ENCODE peak calls at places on chromosomes 3 and 15, in seven cellular contexts. One of them, this sample, is unnamed. For H3K36me3 and H3K27me3, the result is how much of the 10 kb centered on the place peaks cover.

GRCh38 chr3:150912501-150912900 is 7.3 kb upstream of the MINDY4B start:
- DNase-seq in brain microvascular endothelial cell: no peak
- DNase-seq in HCT116: no peak
- DNase-seq in breast epithelium: no peak
- DNase-seq in adipocyte: no peak
- DNase-seq in left lung: no peak
- DNase-seq in left ventricle myocardium inferior: no peak
- DNase-seq in this sample: no peak

GRCh38 chr3:126389112-126389791 is 5.5 kb upstream of the CFAP100 start:
- DNase-seq in brain microvascular endothelial cell: peak
- DNase-seq in HCT116: peak
- DNase-seq in breast epithelium: peak
- DNase-seq in adipocyte: peak
- DNase-seq in left lung: peak
- DNase-seq in left ventricle myocardium inferior: peak
- DNase-seq in this sample: peak

GRCh38 chr3:136584728-136585127 is 167.4 kb downstream of the STAG1 start:
- DNase-seq in brain microvascular endothelial cell: no peak
- DNase-seq in HCT116: no peak
- DNase-seq in breast epithelium: no peak
- DNase-seq in adipocyte: no peak
- DNase-seq in left lung: no peak
- DNase-seq in left ventricle myocardium inferior: no peak
- DNase-seq in this sample: no peak

GRCh38 chr3:120350431-120350941 is 1.3 kb upstream of the LRRC58 start:
- DNase-seq in brain microvascular endothelial cell: no peak
- DNase-seq in HCT116: no peak
- DNase-seq in breast epithelium: no peak
- DNase-seq in adipocyte: peak
- DNase-seq in left lung: no peak
- DNase-seq in left ventricle myocardium inferior: no peak
- DNase-seq in this sample: peak

GRCh38 chr15:42138968-42139386 is 17.5 kb downstream of the PLA2G4F start:
- DNase-seq in brain microvascular endothelial cell: no peak
- DNase-seq in HCT116: no peak
- DNase-seq in breast epithelium: no peak
- DNase-seq in adipocyte: no peak
- DNase-seq in left lung: no peak
- DNase-seq in left ventricle myocardium inferior: no peak
- DNase-seq in this sample: peak

GRCh38 chr15:76333720-76334437 is 2.7 kb upstream of the ISL2 start:
- DNase-seq in brain microvascular endothelial cell: no peak
- DNase-seq in HCT116: no peak
- DNase-seq in breast epithelium: no peak
- DNase-seq in adipocyte: no peak
- DNase-seq in left lung: no peak
- DNase-seq in left ventricle myocardium inferior: no peak
- DNase-seq in this sample: no peak

GRCh38 chr3:143266936-143267335 is 147.4 kb downstream of the CHST2 start:
- DNase-seq in brain microvascular endothelial cell: no peak
- DNase-seq in HCT116: no peak
- DNase-seq in breast epithelium: no peak
- DNase-seq in adipocyte: peak
- DNase-seq in left lung: no peak
- DNase-seq in left ventricle myocardium inferior: no peak
- DNase-seq in this sample: no peak

GRCh38 chr3:61565569-61565968 is 4.2 kb downstream of the PTPRG start:
- DNase-seq in brain microvascular endothelial cell: no peak
- DNase-seq in HCT116: no peak
- DNase-seq in breast epithelium: no peak
- DNase-seq in adipocyte: no peak
- DNase-seq in left lung: no peak
- DNase-seq in left ventricle myocardium inferior: no peak
- DNase-seq in this sample: no peak

GRCh38 chr3:9951962-9952805 is at the start of gene PRRT3:
- DNase-seq in brain microvascular endothelial cell: peak
- DNase-seq in HCT116: no peak
- DNase-seq in breast epithelium: no peak
- DNase-seq in adipocyte: peak
- DNase-seq in left lung: no peak
- DNase-seq in left ventricle myocardium inferior: no peak
- DNase-seq in this sample: peak

GRCh38 chr15:26449296-26449695 is 323.6 kb downstream of the GABRB3 start:
- DNase-seq in brain microvascular endothelial cell: no peak
- DNase-seq in HCT116: no peak
- DNase-seq in breast epithelium: no peak
- DNase-seq in adipocyte: no peak
- DNase-seq in left lung: no peak
- DNase-seq in left ventricle myocardium inferior: no peak
- DNase-seq in this sample: no peak

GRCh38 chr3:101827211-101828174 is 21.8 kb upstream of the NFKBIZ start:
- DNase-seq in brain microvascular endothelial cell: peak
- DNase-seq in HCT116: peak
- DNase-seq in breast epithelium: peak
- DNase-seq in adipocyte: peak
- DNase-seq in left lung: peak
- DNase-seq in left ventricle myocardium inferior: peak
- DNase-seq in this sample: peak

GRCh38 chr3:195755391-195755790 is 34.6 kb downstream of the MUC20 start:
- DNase-seq in brain microvascular endothelial cell: no peak
- DNase-seq in HCT116: no peak
- DNase-seq in breast epithelium: no peak
- DNase-seq in adipocyte: no peak
- DNase-seq in left lung: no peak
- DNase-seq in left ventricle myocardium inferior: no peak
- DNase-seq in this sample: no peak

GRCh38 chr3:107271787-107272387 is 105.4 kb upstream of the CCDC54 start:
- DNase-seq in brain microvascular endothelial cell: no peak
- DNase-seq in HCT116: peak
- DNase-seq in breast epithelium: no peak
- DNase-seq in adipocyte: peak
- DNase-seq in left lung: no peak
- DNase-seq in left ventricle myocardium inferior: no peak
- DNase-seq in this sample: peak

GRCh38 chr3:18782191-18782590 is 357.1 kb upstream of the SATB1 start:
- DNase-seq in brain microvascular endothelial cell: no peak
- DNase-seq in HCT116: no peak
- DNase-seq in breast epithelium: no peak
- DNase-seq in adipocyte: no peak
- DNase-seq in left lung: no peak
- DNase-seq in left ventricle myocardium inferior: no peak
- DNase-seq in this sample: no peak

GRCh38 chr3:179401561-179401960 is 49.7 kb downstream of the GNB4 start:
- DNase-seq in brain microvascular endothelial cell: no peak
- DNase-seq in HCT116: no peak
- DNase-seq in breast epithelium: no peak
- DNase-seq in adipocyte: no peak
- DNase-seq in left lung: no peak
- DNase-seq in left ventricle myocardium inferior: no peak
- DNase-seq in this sample: peak

DNA sequence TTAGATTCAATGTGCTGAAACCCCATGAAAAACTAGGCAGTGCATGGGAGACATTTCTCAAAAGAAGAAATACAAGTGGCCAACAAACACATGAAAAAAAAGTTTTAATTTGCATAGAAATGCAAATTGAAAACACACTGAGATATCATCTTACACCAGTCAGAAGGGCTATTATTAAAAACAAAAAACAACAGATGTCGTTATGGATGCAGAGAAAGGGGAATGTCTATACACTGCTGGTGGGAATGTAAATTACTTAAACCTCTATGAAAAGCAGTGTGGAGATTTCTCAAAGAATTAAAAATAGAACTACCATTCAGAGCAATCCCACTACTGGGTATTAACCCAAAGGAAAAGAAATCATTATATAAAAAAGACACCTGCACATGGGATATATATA is 98.7 kb downstream of the CCNL1 start:
- DNase-seq in brain microvascular endothelial cell: no peak
- DNase-seq in HCT116: no peak
- DNase-seq in breast epithelium: no peak
- DNase-seq in adipocyte: no peak
- DNase-seq in left lung: no peak
- DNase-seq in left ventricle myocardium inferior: no peak
- DNase-seq in this sample: peak
- H3K4me3 ChIP-seq in brain microvascular endothelial cell: no peak
- H3K4me3 ChIP-seq in HCT116: no peak
- H3K4me3 ChIP-seq in breast epithelium: no peak
- H3K4me3 ChIP-seq in adipocyte: no peak
- H3K4me3 ChIP-seq in left lung: no peak
- H3K4me3 ChIP-seq in left ventricle myocardium inferior: no peak
- H3K4me3 ChIP-seq in this sample: no peak

GRCh38 chr15:80944818-80945217 is 44.8 kb downstream of the MESD start:
- DNase-seq in brain microvascular endothelial cell: no peak
- DNase-seq in HCT116: no peak
- DNase-seq in breast epithelium: no peak
- DNase-seq in adipocyte: no peak
- DNase-seq in left lung: no peak
- DNase-seq in left ventricle myocardium inferior: no peak
- DNase-seq in this sample: no peak
- H3K36me3 ChIP-seq in brain microvascular endothelial cell: under half
- H3K36me3 ChIP-seq in HCT116: under half
- H3K36me3 ChIP-seq in breast epithelium: under half
- H3K36me3 ChIP-seq in adipocyte: half or more
- H3K36me3 ChIP-seq in left lung: half or more
- H3K36me3 ChIP-seq in left ventricle myocardium inferior: half or more
- H3K36me3 ChIP-seq in this sample: under half

GRCh38 chr15:97708252-97708651 is 252.3 kb upstream of the ARRDC4 start:
- DNase-seq in brain microvascular endothelial cell: no peak
- DNase-seq in HCT116: no peak
- DNase-seq in breast epithelium: no peak
- DNase-seq in adipocyte: no peak
- DNase-seq in left lung: no peak
- DNase-seq in left ventricle myocardium inferior: no peak
- DNase-seq in this sample: no peak

GRCh38 chr15:97703400-97703799 is 257.1 kb upstream of the ARRDC4 start:
- DNase-seq in brain microvascular endothelial cell: no peak
- DNase-seq in HCT116: no peak
- DNase-seq in breast epithelium: no peak
- DNase-seq in adipocyte: no peak
- DNase-seq in left lung: no peak
- DNase-seq in left ventricle myocardium inferior: no peak
- DNase-seq in this sample: no peak

GRCh38 chr15:97706059-97706458 is 254.4 kb upstream of the ARRDC4 start:
- DNase-seq in brain microvascular endothelial cell: no peak
- DNase-seq in HCT116: no peak
- DNase-seq in breast epithelium: no peak
- DNase-seq in adipocyte: no peak
- DNase-seq in left lung: no peak
- DNase-seq in left ventricle myocardium inferior: no peak
- DNase-seq in this sample: no peak
- H3K27me3 ChIP-seq in brain microvascular endothelial cell: under half
- H3K27me3 ChIP-seq in HCT116: under half
- H3K27me3 ChIP-seq in breast epithelium: under half
- H3K27me3 ChIP-seq in adipocyte: under half
- H3K27me3 ChIP-seq in left lung: under half
- H3K27me3 ChIP-seq in left ventricle myocardium inferior: under half
- H3K27me3 ChIP-seq in this sample: under half

GRCh38 chr3:127585813-127586165 is 4.7 kb downstream of the TPRA1 start:
- DNase-seq in brain microvascular endothelial cell: no peak
- DNase-seq in HCT116: no peak
- DNase-seq in breast epithelium: no peak
- DNase-seq in adipocyte: no peak
- DNase-seq in left lung: no peak
- DNase-seq in left ventricle myocardium inferior: no peak
- DNase-seq in this sample: no peak

GRCh38 chr3:127587876-127588275 is 2.7 kb downstream of the TPRA1 start:
- DNase-seq in brain microvascular endothelial cell: no peak
- DNase-seq in HCT116: no peak
- DNase-seq in breast epithelium: no peak
- DNase-seq in adipocyte: no peak
- DNase-seq in left lung: no peak
- DNase-seq in left ventricle myocardium inferior: no peak
- DNase-seq in this sample: no peak

GRCh38 chr3:127588675-127589577 is 1.6 kb downstream of the TPRA1 start:
- DNase-seq in brain microvascular endothelial cell: peak
- DNase-seq in HCT116: no peak
- DNase-seq in breast epithelium: no peak
- DNase-seq in adipocyte: peak
- DNase-seq in left lung: no peak
- DNase-seq in left ventricle myocardium inferior: no peak
- DNase-seq in this sample: peak

GRCh38 chr3:127585163-127585812 is 5.2 kb downstream of the TPRA1 start:
- DNase-seq in brain microvascular endothelial cell: no peak
- DNase-seq in HCT116: no peak
- DNase-seq in breast epithelium: no peak
- DNase-seq in adipocyte: peak
- DNase-seq in left lung: no peak
- DNase-seq in left ventricle myocardium inferior: no peak
- DNase-seq in this sample: no peak

GRCh38 chr3:127584734-127585133 is 5.8 kb downstream of the TPRA1 start:
- DNase-seq in brain microvascular endothelial cell: no peak
- DNase-seq in HCT116: no peak
- DNase-seq in breast epithelium: no peak
- DNase-seq in adipocyte: no peak
- DNase-seq in left lung: no peak
- DNase-seq in left ventricle myocardium inferior: no peak
- DNase-seq in this sample: no peak
- H3K4me3 ChIP-seq in brain microvascular endothelial cell: no peak
- H3K4me3 ChIP-seq in HCT116: no peak
- H3K4me3 ChIP-seq in breast epithelium: no peak
- H3K4me3 ChIP-seq in adipocyte: no peak
- H3K4me3 ChIP-seq in left lung: no peak
- H3K4me3 ChIP-seq in left ventricle myocardium inferior: no peak
- H3K4me3 ChIP-seq in this sample: no peak

GRCh38 chr3:128081226-128081625 is 29.0 kb downstream of the SEC61A1 start:
- DNase-seq in brain microvascular endothelial cell: no peak
- DNase-seq in HCT116: no peak
- DNase-seq in breast epithelium: no peak
- DNase-seq in adipocyte: no peak
- DNase-seq in left lung: peak
- DNase-seq in left ventricle myocardium inferior: no peak
- DNase-seq in this sample: no peak

GRCh38 chr3:128080323-128080898 is 28.2 kb downstream of the SEC61A1 start:
- DNase-seq in brain microvascular endothelial cell: peak
- DNase-seq in HCT116: no peak
- DNase-seq in breast epithelium: no peak
- DNase-seq in adipocyte: peak
- DNase-seq in left lung: peak
- DNase-seq in left ventricle myocardium inferior: no peak
- DNase-seq in this sample: no peak

GRCh38 chr3:128078875-128079274 is 26.6 kb downstream of the SEC61A1 start:
- DNase-seq in brain microvascular endothelial cell: no peak
- DNase-seq in HCT116: no peak
- DNase-seq in breast epithelium: no peak
- DNase-seq in adipocyte: no peak
- DNase-seq in left lung: peak
- DNase-seq in left ventricle myocardium inferior: no peak
- DNase-seq in this sample: no peak

GRCh38 chr3:128081846-128082245 is 29.6 kb downstream of the SEC61A1 start:
- DNase-seq in brain microvascular endothelial cell: peak
- DNase-seq in HCT116: no peak
- DNase-seq in breast epithelium: no peak
- DNase-seq in adipocyte: peak
- DNase-seq in left lung: peak
- DNase-seq in left ventricle myocardium inferior: no peak
- DNase-seq in this sample: no peak

DNA sequence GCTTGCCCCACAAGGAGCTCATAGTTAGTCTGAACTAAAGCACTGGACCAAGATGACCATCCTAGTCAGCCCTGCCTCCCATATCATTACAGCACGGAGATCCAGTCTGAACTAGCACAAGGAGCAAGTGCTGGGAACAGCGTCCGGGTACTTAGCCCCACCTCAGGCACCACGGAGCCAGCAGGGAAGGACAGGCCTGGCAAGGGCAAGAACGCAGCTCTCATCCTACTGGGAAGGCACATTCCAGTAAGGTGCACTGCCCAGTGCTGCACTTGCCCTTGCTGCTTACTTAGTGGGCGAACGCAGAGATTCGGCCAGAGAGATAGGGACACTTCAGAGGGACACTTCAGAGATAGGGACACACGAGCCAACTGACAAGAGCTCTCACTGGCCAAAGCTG is 27.6 kb downstream of the SEC61A1 start:
- DNase-seq in brain microvascular endothelial cell: no peak
- DNase-seq in HCT116: no peak
- DNase-seq in breast epithelium: no peak
- DNase-seq in adipocyte: no peak
- DNase-seq in left lung: peak
- DNase-seq in left ventricle myocardium inferior: no peak
- DNase-seq in this sample: no peak
- H3K36me3 ChIP-seq in brain microvascular endothelial cell: under half
- H3K36me3 ChIP-seq in HCT116: under half
- H3K36me3 ChIP-seq in breast epithelium: under half
- H3K36me3 ChIP-seq in adipocyte: under half
- H3K36me3 ChIP-seq in left lung: half or more
- H3K36me3 ChIP-seq in left ventricle myocardium inferior: under half
- H3K36me3 ChIP-seq in this sample: half or more

This sample was measured in HAP-1.